ENCODE peak calls at places on chromosomes 1 and 21, in seven cellular contexts. One of them, this sample, is unnamed.

GRCh38 chr1:94874423-94874822 is 52.5 kb downstream of the CNN3 start:
- DNase-seq in OCI-LY7: no peak
- DNase-seq in CD8-positive, alpha-beta T cell: no peak
- DNase-seq in pancreas: no peak
- DNase-seq in esophagus muscularis mucosa: no peak
- DNase-seq in bronchial epithelial cell: no peak
- DNase-seq in ovary: no peak
- DNase-seq in this sample: no peak

GRCh38 chr1:199733125-199733524 is 294.4 kb upstream of the NR5A2 start:
- DNase-seq in OCI-LY7: no peak
- DNase-seq in CD8-positive, alpha-beta T cell: no peak
- DNase-seq in pancreas: no peak
- DNase-seq in esophagus muscularis mucosa: no peak
- DNase-seq in bronchial epithelial cell: peak
- DNase-seq in ovary: no peak
- DNase-seq in this sample: no peak

GRCh38 chr1:87113313-87113712 is 198.9 kb downstream of the HS2ST1 start:
- DNase-seq in OCI-LY7: no peak
- DNase-seq in CD8-positive, alpha-beta T cell: no peak
- DNase-seq in pancreas: no peak
- DNase-seq in esophagus muscularis mucosa: no peak
- DNase-seq in bronchial epithelial cell: no peak
- DNase-seq in ovary: no peak
- DNase-seq in this sample: peak

GRCh38 chr1:60857851-60858250 is 224.5 kb upstream of the NFIA start:
- DNase-seq in OCI-LY7: no peak
- DNase-seq in CD8-positive, alpha-beta T cell: no peak
- DNase-seq in pancreas: no peak
- DNase-seq in esophagus muscularis mucosa: no peak
- DNase-seq in bronchial epithelial cell: no peak
- DNase-seq in ovary: no peak
- DNase-seq in this sample: no peak

GRCh38 chr1:81899214-81899613 is 98.5 kb downstream of the ADGRL2 start:
- DNase-seq in OCI-LY7: no peak
- DNase-seq in CD8-positive, alpha-beta T cell: no peak
- DNase-seq in pancreas: no peak
- DNase-seq in esophagus muscularis mucosa: no peak
- DNase-seq in bronchial epithelial cell: no peak
- DNase-seq in ovary: no peak
- DNase-seq in this sample: no peak

GRCh38 chr1:905071-905749 is 18.5 kb upstream of the SAMD11 start:
- DNase-seq in OCI-LY7: peak
- DNase-seq in CD8-positive, alpha-beta T cell: peak
- DNase-seq in pancreas: peak
- DNase-seq in esophagus muscularis mucosa: peak
- DNase-seq in bronchial epithelial cell: no peak
- DNase-seq in ovary: peak
- DNase-seq in this sample: peak

GRCh38 chr1:183778006-183778405 is 26.9 kb upstream of the RGL1 start:
- DNase-seq in OCI-LY7: no peak
- DNase-seq in CD8-positive, alpha-beta T cell: no peak
- DNase-seq in pancreas: no peak
- DNase-seq in esophagus muscularis mucosa: no peak
- DNase-seq in bronchial epithelial cell: no peak
- DNase-seq in ovary: no peak
- DNase-seq in this sample: no peak

GRCh38 chr1:65395887-65396612 is 24.4 kb upstream of the LEPR start:
- DNase-seq in OCI-LY7: no peak
- DNase-seq in CD8-positive, alpha-beta T cell: no peak
- DNase-seq in pancreas: no peak
- DNase-seq in esophagus muscularis mucosa: no peak
- DNase-seq in bronchial epithelial cell: peak
- DNase-seq in ovary: no peak
- DNase-seq in this sample: peak

GRCh38 chr1:16371725-16372124 is 4.7 kb downstream of the SZRD1 start:
- DNase-seq in OCI-LY7: no peak
- DNase-seq in CD8-positive, alpha-beta T cell: no peak
- DNase-seq in pancreas: no peak
- DNase-seq in esophagus muscularis mucosa: no peak
- DNase-seq in bronchial epithelial cell: peak
- DNase-seq in ovary: peak
- DNase-seq in this sample: peak

GRCh38 chr1:236090741-236091147 is 25.9 kb upstream of the NID1 start:
- DNase-seq in OCI-LY7: no peak
- DNase-seq in CD8-positive, alpha-beta T cell: no peak
- DNase-seq in pancreas: no peak
- DNase-seq in esophagus muscularis mucosa: no peak
- DNase-seq in bronchial epithelial cell: no peak
- DNase-seq in ovary: no peak
- DNase-seq in this sample: peak

GRCh38 chr1:83761084-83761760 is 237.7 kb downstream of the TTLL7 start:
- DNase-seq in OCI-LY7: peak
- DNase-seq in CD8-positive, alpha-beta T cell: no peak
- DNase-seq in pancreas: no peak
- DNase-seq in esophagus muscularis mucosa: no peak
- DNase-seq in bronchial epithelial cell: no peak
- DNase-seq in ovary: no peak
- DNase-seq in this sample: no peak

GRCh38 chr1:90579212-90579802 is 137.8 kb downstream of the BARHL2 start:
- DNase-seq in OCI-LY7: peak
- DNase-seq in CD8-positive, alpha-beta T cell: no peak
- DNase-seq in pancreas: no peak
- DNase-seq in esophagus muscularis mucosa: no peak
- DNase-seq in bronchial epithelial cell: peak
- DNase-seq in ovary: no peak
- DNase-seq in this sample: peak

GRCh38 chr1:23483327-23484252 is at the start of gene ASAP3:
- DNase-seq in OCI-LY7: no peak
- DNase-seq in CD8-positive, alpha-beta T cell: peak
- DNase-seq in pancreas: peak
- DNase-seq in esophagus muscularis mucosa: no peak
- DNase-seq in bronchial epithelial cell: no peak
- DNase-seq in ovary: peak
- DNase-seq in this sample: peak

GRCh38 chr1:20399606-20400180 is 86.3 kb downstream of the CAMK2N1 start:
- DNase-seq in OCI-LY7: no peak
- DNase-seq in CD8-positive, alpha-beta T cell: no peak
- DNase-seq in pancreas: no peak
- DNase-seq in esophagus muscularis mucosa: no peak
- DNase-seq in bronchial epithelial cell: no peak
- DNase-seq in ovary: no peak
- DNase-seq in this sample: no peak

GRCh38 chr1:53273526-53273925 is 35.2 kb upstream of the MAGOH start:
- DNase-seq in OCI-LY7: no peak
- DNase-seq in CD8-positive, alpha-beta T cell: no peak
- DNase-seq in pancreas: no peak
- DNase-seq in esophagus muscularis mucosa: no peak
- DNase-seq in bronchial epithelial cell: peak
- DNase-seq in ovary: no peak
- DNase-seq in this sample: no peak

GRCh38 chr1:163056832-163057231 is 12.3 kb upstream of the RGS4 start:
- DNase-seq in OCI-LY7: no peak
- DNase-seq in CD8-positive, alpha-beta T cell: no peak
- DNase-seq in pancreas: no peak
- DNase-seq in esophagus muscularis mucosa: no peak
- DNase-seq in bronchial epithelial cell: peak
- DNase-seq in ovary: no peak
- DNase-seq in this sample: peak

GRCh38 chr1:101144868-101145808 is 91.7 kb upstream of the S1PR1 start:
- DNase-seq in OCI-LY7: no peak
- DNase-seq in CD8-positive, alpha-beta T cell: no peak
- DNase-seq in pancreas: no peak
- DNase-seq in esophagus muscularis mucosa: no peak
- DNase-seq in bronchial epithelial cell: no peak
- DNase-seq in ovary: no peak
- DNase-seq in this sample: peak

GRCh38 chr1:223209293-223209898 is 66.3 kb upstream of the TLR5 start:
- DNase-seq in OCI-LY7: no peak
- DNase-seq in CD8-positive, alpha-beta T cell: no peak
- DNase-seq in pancreas: no peak
- DNase-seq in esophagus muscularis mucosa: no peak
- DNase-seq in bronchial epithelial cell: no peak
- DNase-seq in ovary: no peak
- DNase-seq in this sample: no peak

GRCh38 chr1:223209992-223210785 is 67.1 kb upstream of the TLR5 start:
- DNase-seq in OCI-LY7: no peak
- DNase-seq in CD8-positive, alpha-beta T cell: no peak
- DNase-seq in pancreas: no peak
- DNase-seq in esophagus muscularis mucosa: no peak
- DNase-seq in bronchial epithelial cell: no peak
- DNase-seq in ovary: no peak
- DNase-seq in this sample: no peak

GRCh38 chr1:223208164-223209075 is 65.4 kb upstream of the TLR5 start:
- DNase-seq in OCI-LY7: no peak
- DNase-seq in CD8-positive, alpha-beta T cell: no peak
- DNase-seq in pancreas: no peak
- DNase-seq in esophagus muscularis mucosa: no peak
- DNase-seq in bronchial epithelial cell: no peak
- DNase-seq in ovary: no peak
- DNase-seq in this sample: no peak

GRCh38 chr1:223204424-223204823 is 61.4 kb upstream of the TLR5 start:
- DNase-seq in OCI-LY7: no peak
- DNase-seq in CD8-positive, alpha-beta T cell: no peak
- DNase-seq in pancreas: no peak
- DNase-seq in esophagus muscularis mucosa: no peak
- DNase-seq in bronchial epithelial cell: no peak
- DNase-seq in ovary: no peak
- DNase-seq in this sample: no peak

GRCh38 chr1:223207293-223208066 is 64.4 kb upstream of the TLR5 start:
- DNase-seq in OCI-LY7: no peak
- DNase-seq in CD8-positive, alpha-beta T cell: no peak
- DNase-seq in pancreas: no peak
- DNase-seq in esophagus muscularis mucosa: no peak
- DNase-seq in bronchial epithelial cell: no peak
- DNase-seq in ovary: no peak
- DNase-seq in this sample: no peak
- H3K4me3 ChIP-seq in OCI-LY7: no peak
- H3K4me3 ChIP-seq in CD8-positive, alpha-beta T cell: no peak
- H3K4me3 ChIP-seq in pancreas: no peak
- H3K4me3 ChIP-seq in esophagus muscularis mucosa: no peak
- H3K4me3 ChIP-seq in bronchial epithelial cell: no peak
- H3K4me3 ChIP-seq in ovary: no peak
- H3K4me3 ChIP-seq in this sample: no peak

DNA sequence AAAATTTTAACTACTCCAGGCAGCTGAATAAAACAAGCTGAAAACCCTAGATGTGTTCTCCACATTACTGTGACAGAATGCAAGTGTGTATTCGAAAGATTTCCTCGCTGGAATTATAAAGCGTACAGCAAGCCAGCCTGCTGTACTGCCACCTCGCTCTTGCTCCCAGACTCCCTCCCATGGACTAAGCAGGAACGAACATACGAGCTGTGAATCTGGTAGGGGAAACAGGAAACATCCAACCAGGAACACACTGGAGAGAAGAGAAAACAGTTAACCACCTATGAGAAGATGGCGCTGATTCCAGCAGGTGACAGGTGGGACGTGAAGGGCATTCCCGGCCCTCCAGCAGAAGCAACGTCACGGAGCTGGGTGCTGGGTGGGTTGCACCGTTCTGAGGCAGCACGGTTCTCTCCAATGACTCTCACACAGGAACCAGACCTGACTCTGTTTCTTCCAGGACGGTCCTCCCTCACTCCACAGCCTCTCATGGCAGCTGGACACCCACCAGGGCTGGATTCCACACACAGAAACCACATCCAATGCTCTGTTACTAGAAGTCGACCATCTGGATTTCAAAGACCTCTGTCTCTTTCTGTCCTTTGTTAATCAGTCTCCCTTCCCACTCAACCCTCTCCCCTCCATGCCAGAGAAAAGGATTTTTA is 219.2 kb downstream of the RERE start:
- DNase-seq in OCI-LY7: no peak
- DNase-seq in CD8-positive, alpha-beta T cell: no peak
- DNase-seq in pancreas: no peak
- DNase-seq in esophagus muscularis mucosa: no peak
- DNase-seq in bronchial epithelial cell: peak
- DNase-seq in ovary: peak
- DNase-seq in this sample: peak
- TF ChIP-seq CTCF in OCI-LY7: no peak
- TF ChIP-seq CTCF in CD8-positive, alpha-beta T cell: no peak
- TF ChIP-seq CTCF in pancreas: no peak
- TF ChIP-seq CTCF in esophagus muscularis mucosa: peak
- TF ChIP-seq CTCF in bronchial epithelial cell: peak
- TF ChIP-seq CTCF in ovary: peak
- TF ChIP-seq CTCF in this sample: peak

GRCh38 chr21:44357064-44357837 is 3.8 kb downstream of the TRPM2 start:
- DNase-seq in OCI-LY7: no peak
- DNase-seq in CD8-positive, alpha-beta T cell: no peak
- DNase-seq in pancreas: no peak
- DNase-seq in esophagus muscularis mucosa: no peak
- DNase-seq in bronchial epithelial cell: no peak
- DNase-seq in ovary: no peak
- DNase-seq in this sample: no peak
- H3K4me3 ChIP-seq in OCI-LY7: no peak
- H3K4me3 ChIP-seq in CD8-positive, alpha-beta T cell: no peak
- H3K4me3 ChIP-seq in pancreas: no peak
- H3K4me3 ChIP-seq in esophagus muscularis mucosa: no peak
- H3K4me3 ChIP-seq in bronchial epithelial cell: no peak
- H3K4me3 ChIP-seq in ovary: no peak
- H3K4me3 ChIP-seq in this sample: no peak

DNA sequence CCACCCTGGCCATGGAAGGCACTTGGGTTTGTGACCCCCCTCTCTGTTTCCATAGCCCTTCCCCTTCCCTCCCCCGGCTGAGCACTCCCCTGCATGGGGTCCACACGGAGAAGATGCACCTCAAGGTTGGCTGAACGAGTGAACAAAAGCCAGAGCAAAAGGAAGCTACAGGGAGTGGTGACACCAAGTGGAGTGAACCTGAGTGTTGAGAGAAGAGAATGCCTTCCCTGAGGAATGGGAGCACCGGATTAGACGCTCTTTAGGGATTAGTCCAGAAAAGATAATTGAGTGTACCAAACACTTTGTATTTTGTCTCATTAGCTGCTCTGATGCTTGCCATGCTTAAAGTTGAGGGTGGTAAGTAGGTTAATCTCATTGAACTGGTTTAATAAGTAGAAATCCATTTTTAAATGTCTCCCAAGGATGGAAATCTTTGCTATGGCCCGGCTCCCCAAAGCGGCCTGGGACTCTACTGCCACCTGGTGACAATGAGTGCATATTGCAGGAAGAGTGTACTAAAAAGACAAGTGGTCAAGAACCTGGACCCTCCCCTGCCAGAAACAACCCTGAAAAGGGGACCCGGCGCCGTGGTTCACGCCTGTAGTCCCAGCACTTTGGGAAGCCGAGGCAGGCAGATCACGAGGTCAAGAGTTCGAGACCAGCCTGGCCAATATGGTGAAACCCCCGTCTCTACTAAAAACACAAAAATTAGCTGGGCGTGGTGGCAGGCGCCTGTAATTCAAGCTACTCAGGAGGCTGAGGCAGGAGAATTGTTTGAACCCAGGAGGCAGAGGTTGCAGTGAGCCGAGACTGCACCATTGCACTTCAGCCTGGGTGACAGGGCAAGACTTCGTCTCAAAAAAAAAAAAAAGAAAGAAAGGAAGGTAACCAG is 150.6 kb upstream of the ZC3H12A start:
- DNase-seq in OCI-LY7: peak
- DNase-seq in CD8-positive, alpha-beta T cell: no peak
- DNase-seq in pancreas: peak
- DNase-seq in esophagus muscularis mucosa: no peak
- DNase-seq in bronchial epithelial cell: peak
- DNase-seq in ovary: no peak
- DNase-seq in this sample: peak
- TF ChIP-seq CTCF in OCI-LY7: peak
- TF ChIP-seq CTCF in CD8-positive, alpha-beta T cell: peak
- TF ChIP-seq CTCF in pancreas: peak
- TF ChIP-seq CTCF in esophagus muscularis mucosa: peak
- TF ChIP-seq CTCF in bronchial epithelial cell: peak
- TF ChIP-seq CTCF in ovary: no peak
- TF ChIP-seq CTCF in this sample: peak

This sample was measured in fibroblast of pulmonary artery.